ENCODE peak calls at places on chromosomes 3 and 15, in five cellular contexts. O, M, Y, P and D are unnamed samples. For H3K27me3 and H3K36me3, the result is how much of the 10 kb centered on the place peaks cover.

GRCh38 chr15:43509923-43510229 is 7.5 kb upstream of the MAP1A start:
- DNase-seq in M (no peak), O (no peak), P (no peak), Y (no peak), D (no peak)

GRCh38 chr15:80659375-80659774 is 35.7 kb upstream of the ABHD17C start:
- DNase-seq in P (peak), O (no peak), Y (no peak), M (no peak), D (no peak)

GRCh38 chr15:70933411-70933810 is 40.8 kb downstream of the LRRC49 start:
- DNase-seq in O (no peak), P (no peak), M (no peak), Y (no peak), D (no peak)

GRCh38 chr3:29771602-29772001 is 490.7 kb downstream of the RBMS3 start:
- DNase-seq in Y (no peak), P (no peak), M (no peak), O (no peak), D (no peak)

GRCh38 chr3:194121881-194122280 is 14.1 kb upstream of the HES1 start:
- DNase-seq in P (no peak), Y (no peak), M (no peak), O (no peak), D (no peak)

GRCh38 chr15:85707519-85708338 is 87.0 kb downstream of the KLHL25 start:
- DNase-seq in P (no peak), O (no peak), Y (no peak), M (no peak), D (no peak)

GRCh38 chr15:38699633-38700230 is 135.1 kb upstream of the RASGRP1 start:
- DNase-seq in O (no peak), P (peak), Y (peak), M (peak), D (peak)

GRCh38 chr15:58484794-58485600 is 53.2 kb downstream of the LIPC start:
- DNase-seq in O (no peak), Y (no peak), M (no peak), P (no peak), D (no peak)

GRCh38 chr15:39298563-39298962 is 282.3 kb upstream of the THBS1 start:
- DNase-seq in P (no peak), M (no peak), O (no peak), Y (no peak), D (no peak)

GRCh38 chr15:96342611-96343528 is 12.4 kb downstream of the NR2F2 start:
- DNase-seq in O (no peak), P (peak), Y (peak), M (no peak), D (peak)

GRCh38 chr3:98890960-98891910 is 10.3 kb downstream of the DCBLD2 start:
- DNase-seq in Y (no peak), M (no peak), P (no peak), O (no peak), D (no peak)

GRCh38 chr15:74130849-74131617 is 647 bp downstream of the ISLR2 start:
- DNase-seq in P (no peak), O (no peak), M (no peak), Y (peak), D (no peak)
- H3K27me3 ChIP-seq in P (half or more), O (half or more), M (under half), Y (half or more), D (under half)

DNA sequence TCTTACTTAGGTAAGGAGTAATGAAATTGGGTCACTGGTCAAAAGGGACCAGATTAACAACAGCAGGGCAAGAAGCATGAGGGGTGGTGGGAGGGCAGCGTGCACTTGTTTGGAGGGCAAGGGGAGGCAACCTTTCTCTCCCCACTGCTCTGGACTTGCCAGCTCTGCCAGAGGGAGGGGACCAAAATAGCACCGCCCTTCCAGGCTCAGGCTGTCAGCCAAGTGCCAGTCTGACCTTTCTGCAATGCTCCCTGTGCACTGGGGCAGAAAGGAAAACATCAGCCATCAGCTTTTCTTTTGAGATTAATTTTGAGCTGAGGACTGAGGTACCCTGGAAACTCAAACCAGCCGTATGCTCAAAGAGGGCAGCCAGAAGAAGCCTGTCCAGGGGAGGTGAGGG is 4.5 kb upstream of the ULK3 start:
- DNase-seq in P (no peak), M (no peak), O (no peak), Y (no peak), D (no peak)
- H3K36me3 ChIP-seq in P (under half), M (under half), O (half or more), Y (under half), D (under half)

DNA sequence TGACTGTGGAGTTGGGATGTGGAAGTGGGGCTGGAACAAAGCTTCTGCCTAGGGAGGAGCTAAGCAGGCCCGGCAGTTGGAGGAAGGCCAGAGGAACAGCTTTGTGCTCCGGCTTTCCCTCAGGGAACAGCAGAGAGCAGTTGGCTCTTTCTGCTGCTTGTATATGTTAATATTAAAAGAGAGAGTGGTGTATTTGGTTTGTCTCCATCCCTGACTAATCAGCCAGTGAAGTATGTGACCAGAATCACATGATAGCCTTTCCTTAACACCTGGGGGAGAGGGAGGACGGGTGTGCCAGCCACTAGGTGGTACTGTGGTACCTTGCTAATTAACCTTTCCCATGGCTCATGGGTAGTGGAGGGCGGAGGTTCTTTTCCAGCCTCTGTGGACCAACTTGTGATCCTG is 10.0 kb downstream of the EIF2B5 start:
- DNase-seq in O (peak), P (peak), Y (peak), M (peak), D (no peak)
- TF ChIP-seq CTCF in O (peak), P (peak), Y (peak), M (no peak), D (no peak)

GRCh38 chr15:76327191-76328105 is 9.1 kb upstream of the ISL2 start:
- DNase-seq in P (no peak), Y (no peak), M (no peak), O (no peak), D (no peak)
- H3K27me3 ChIP-seq in P (under half), Y (under half), M (under half), O (under half), D (under half)

GRCh38 chr3:121897296-121897695 is 3.1 kb downstream of the SLC15A2 start:
- DNase-seq in P (no peak), Y (no peak), O (no peak), M (no peak), D (no peak)
- H3K36me3 ChIP-seq in P (under half), Y (under half), O (under half), M (under half), D (under half)

DNA sequence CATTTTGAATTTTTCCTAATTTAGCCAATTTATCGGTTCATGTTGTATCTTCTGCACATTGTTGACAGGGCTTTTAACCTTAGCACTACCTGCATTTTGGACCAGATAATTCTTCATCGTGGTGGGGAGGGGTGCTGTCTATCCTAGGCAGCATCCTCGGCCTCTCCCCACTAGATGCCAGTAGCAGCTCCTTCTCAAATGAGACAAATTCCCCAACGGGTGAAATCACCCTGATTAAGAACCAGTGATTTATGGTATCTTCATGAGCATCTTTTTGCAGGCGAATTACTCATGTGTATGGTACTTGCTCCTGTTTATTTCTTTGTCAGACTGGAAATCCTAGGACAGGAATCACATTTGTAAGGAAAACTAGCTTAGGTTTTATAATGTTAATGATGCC is 68.0 kb downstream of the C3orf70 start:
- DNase-seq in M (no peak), O (no peak), P (no peak), Y (peak), D (no peak)
- TF ChIP-seq CTCF in M (no peak), O (no peak), P (no peak), Y (peak), D (no peak)

GRCh38 chr3:138435840-138436239 is 1.4 kb downstream of the ESYT3 start:
- DNase-seq in M (no peak), Y (no peak), P (no peak), O (no peak), D (no peak)
- H3K27me3 ChIP-seq in M (under half), Y (half or more), P (half or more), O (under half), D (under half)

DNA sequence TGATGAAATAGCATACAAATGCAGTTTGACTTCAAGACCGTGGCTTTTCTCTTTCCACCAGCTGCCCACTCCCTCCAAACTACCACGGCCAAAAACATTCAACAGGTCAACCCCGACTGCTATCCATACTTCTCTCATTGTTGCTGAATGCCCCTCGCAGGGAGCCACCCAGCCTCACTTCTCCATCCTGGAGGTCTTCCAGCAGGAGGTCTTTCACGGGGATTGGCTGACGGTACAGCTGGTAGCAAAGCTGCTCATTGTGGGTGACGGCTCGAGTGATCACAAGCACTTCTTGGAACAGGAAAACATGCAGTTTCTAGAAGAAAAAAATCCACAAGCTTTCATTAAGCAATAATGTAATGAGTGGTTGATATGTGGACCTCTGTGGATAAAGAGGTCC is 49.0 kb upstream of the TASOR start:
- DNase-seq in O (no peak), P (no peak), M (no peak), Y (no peak), D (no peak)
- H3K36me3 ChIP-seq in O (half or more), P (under half), M (under half), Y (under half), D (under half)